ENCODE peak calls at places on chromosome 20, in ten cellular contexts. E is CD8-positive, alpha-beta memory T cell; A is endodermal cell; X is lung; K is pancreas; V is mesenchymal stem cell; W is cardiac muscle cell; B is GM23338; S is heart right ventricle; Q is neuronal stem cell. O is an unnamed sample.

GRCh38 chr20:8972963-8973362 is 95.9 kb upstream of the PLCB4 start:
- DNase-seq in E (no peak), A (no peak), X (no peak), K (no peak), V (no peak), W (no peak), B (no peak), S (no peak), Q (no peak), O (no peak)

GRCh38 chr20:62117658-62118057 is 4.6 kb upstream of the LSM14B start:
- DNase-seq in E (peak; percentile 83), A (no peak), X (no peak), K (no peak), V (no peak), W (peak; percentile 31), B (no peak), S (peak; percentile 45), Q (no peak), O (no peak)

GRCh38 chr20:62595491-62595890 is 46.8 kb upstream of the SLCO4A1 start:
- DNase-seq in E (no peak), A (no peak), X (peak; percentile 46), K (peak; percentile 48), V (no peak), W (no peak), B (no peak), S (peak; percentile 68), Q (no peak), O (peak; percentile 61)

GRCh38 chr20:45306431-45306982 is at the start of gene RBPJL:
- DNase-seq in E (peak; percentile 40), A (peak; percentile 87), X (no peak), K (peak; percentile 91), V (peak; percentile 17), W (peak; percentile 42), B (peak; percentile 77), S (no peak), Q (no peak), O (peak; percentile 55)

GRCh38 chr20:64064145-64064698 is 1.2 kb downstream of the TCEA2 start:
- DNase-seq in E (no peak), A (no peak), X (no peak), K (no peak), V (peak; percentile 40), W (no peak), B (no peak), S (no peak), Q (no peak), O (no peak)

GRCh38 chr20:57843941-57844625 is 134.3 kb upstream of the PMEPA1 start:
- DNase-seq in E (no peak), A (peak; percentile 33), X (no peak), K (no peak), V (no peak), W (no peak), B (no peak), S (no peak), Q (no peak), O (no peak)

GRCh38 chr20:7358670-7359069 is 581.6 kb downstream of the HAO1 start:
- DNase-seq in E (no peak), A (peak; percentile 50), X (no peak), K (no peak), V (no peak), W (peak; percentile 40), B (peak; percentile 42), S (no peak), Q (no peak), O (no peak)

GRCh38 chr20:11143481-11143880 is 469.7 kb upstream of the JAG1 start:
- DNase-seq in E (no peak), A (no peak), X (no peak), K (no peak), V (no peak), W (no peak), B (no peak), S (no peak), Q (no peak), O (no peak)

DNA sequence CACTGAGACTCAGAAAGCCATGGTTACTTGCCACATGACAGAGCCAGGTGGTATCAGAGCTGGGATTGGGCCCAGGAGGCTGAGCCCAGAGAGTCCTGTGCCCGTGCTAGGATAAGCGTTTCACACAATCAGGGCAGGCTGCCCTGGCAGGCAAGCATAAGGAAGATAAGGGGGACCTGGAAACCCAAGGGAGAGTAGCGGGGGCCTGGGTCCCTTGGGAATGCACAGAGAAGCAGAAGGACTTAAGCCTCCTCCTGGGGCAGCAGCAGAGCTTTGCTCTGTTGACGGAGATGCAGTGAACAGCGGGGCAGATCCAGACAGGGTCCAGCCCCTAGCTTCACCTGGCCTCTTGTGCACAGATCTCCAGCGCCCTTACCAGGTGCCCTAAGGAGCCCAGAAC is 8.7 kb downstream of the TRIB3 start:
- DNase-seq in E (no peak), A (no peak), X (no peak), K (no peak), V (no peak), W (no peak), B (no peak), S (no peak), Q (no peak), O (no peak)
- H3K4me1 ChIP-seq in E (no peaks in the 10 kb centered on the region), A (no peaks in the 10 kb centered on the region), X (peaks cover 1% of the 10 kb centered on the region), K (peaks cover 12% of the 10 kb centered on the region), V (peaks cover 5% of the 10 kb centered on the region), W (no peaks in the 10 kb centered on the region), B (no peaks in the 10 kb centered on the region), S (no peaks in the 10 kb centered on the region), Q (no peaks in the 10 kb centered on the region), O (no peaks in the 10 kb centered on the region)

DNA sequence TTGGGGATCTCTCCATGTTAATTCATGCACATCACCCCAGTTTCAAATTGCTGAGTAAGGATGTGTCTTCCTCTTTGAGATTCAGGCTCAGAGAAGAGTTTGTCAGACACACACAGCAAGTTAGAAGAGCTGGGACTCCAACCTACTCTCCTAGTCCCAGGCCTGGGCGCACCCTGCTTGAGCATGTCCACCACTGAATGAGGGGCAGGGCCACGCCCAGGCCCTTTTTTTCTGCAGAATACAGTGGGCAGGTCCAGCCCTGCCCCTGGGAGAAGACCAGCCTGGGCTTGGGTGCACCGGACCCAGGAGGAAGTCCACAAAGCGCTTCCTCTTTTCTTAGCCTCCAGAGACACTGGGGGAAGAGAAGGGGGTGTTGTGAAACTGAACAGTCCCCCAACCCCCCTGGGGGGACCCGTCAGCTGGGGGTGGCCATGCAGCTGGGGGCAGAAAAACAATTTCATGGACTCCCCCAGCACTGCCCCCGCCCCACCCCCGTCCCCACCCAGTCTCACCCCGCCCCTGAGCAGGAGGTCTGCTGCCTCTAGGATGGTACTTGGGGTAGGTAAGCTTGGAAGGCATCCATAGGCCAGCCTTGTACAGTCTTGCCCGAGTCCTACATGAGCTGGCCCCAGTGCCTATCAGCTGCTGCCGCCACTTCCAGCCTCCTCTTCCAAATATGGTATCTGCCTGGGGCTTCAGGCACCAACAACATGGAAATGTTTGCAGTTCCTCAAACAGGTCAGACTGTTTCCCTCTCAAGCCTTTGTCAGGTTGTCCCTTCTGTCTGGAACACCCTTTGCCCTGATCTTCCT is 11.7 kb upstream of the HCK start:
- DNase-seq in E (no peak), A (no peak), X (peak; percentile 60), K (no peak), V (no peak), W (peak; percentile 60), B (no peak), S (no peak), Q (no peak), O (peak; percentile 60)
- H3K4me3 ChIP-seq in E (no peak overlapping the region), A (no peak overlapping the region), X (no peak overlapping the region), K (no peak overlapping the region), V (no peak overlapping the region), W (no peak overlapping the region), B (no peak overlapping the region), S (no peak overlapping the region), Q (no peak overlapping the region), O (no peak overlapping the region)

DNA sequence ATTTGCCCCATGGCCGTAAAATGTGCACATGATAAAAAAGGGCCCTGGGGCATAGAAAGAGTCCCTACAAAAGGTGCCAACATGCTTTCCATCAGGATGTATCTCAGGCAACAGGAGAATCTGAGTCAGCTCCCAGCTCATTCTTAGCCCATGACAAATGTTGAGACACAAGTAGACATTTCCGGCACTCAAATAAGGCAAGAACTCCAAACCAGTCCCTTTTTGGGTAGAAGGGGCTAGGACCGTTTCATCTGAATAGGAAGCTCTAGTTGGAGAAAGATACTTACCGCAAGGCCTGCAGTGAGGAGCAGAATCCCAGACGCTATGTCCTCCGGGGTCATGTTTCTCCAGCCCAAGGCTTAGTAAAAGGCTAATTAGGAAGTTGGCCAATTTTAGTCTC is 261.0 kb upstream of the RIN2 start:
- DNase-seq in E (no peak), A (no peak), X (no peak), K (no peak), V (peak; percentile 18), W (no peak), B (no peak), S (no peak), Q (no peak), O (no peak)
- H3K4me1 ChIP-seq in E (no peaks in the 10 kb centered on the region), A (no peaks in the 10 kb centered on the region), X (peaks cover 1% of the 10 kb centered on the region), K (no peaks in the 10 kb centered on the region), V (no peaks in the 10 kb centered on the region), W (no peaks in the 10 kb centered on the region), B (no peaks in the 10 kb centered on the region), S (no peaks in the 10 kb centered on the region), Q (peaks cover 4% of the 10 kb centered on the region), O (no peaks in the 10 kb centered on the region)

GRCh38 chr20:49412254-49412653 is 70.2 kb downstream of the KCNB1 start:
- DNase-seq in E (no peak), A (no peak), X (no peak), K (no peak), V (no peak), W (no peak), B (no peak), S (no peak), Q (no peak), O (no peak)

GRCh38 chr20:49411221-49411925 is 71.1 kb downstream of the KCNB1 start:
- DNase-seq in E (no peak), A (no peak), X (no peak), K (no peak), V (no peak), W (no peak), B (no peak), S (no peak), Q (no peak), O (no peak)

GRCh38 chr20:49408705-49409104 is 73.8 kb downstream of the KCNB1 start:
- DNase-seq in E (no peak), A (no peak), X (no peak), K (no peak), V (no peak), W (no peak), B (no peak), S (no peak), Q (no peak), O (no peak)

GRCh38 chr20:49406666-49407065 is 75.8 kb downstream of the KCNB1 start:
- DNase-seq in E (no peak), A (no peak), X (no peak), K (no peak), V (no peak), W (no peak), B (no peak), S (no peak), Q (no peak), O (no peak)

DNA sequence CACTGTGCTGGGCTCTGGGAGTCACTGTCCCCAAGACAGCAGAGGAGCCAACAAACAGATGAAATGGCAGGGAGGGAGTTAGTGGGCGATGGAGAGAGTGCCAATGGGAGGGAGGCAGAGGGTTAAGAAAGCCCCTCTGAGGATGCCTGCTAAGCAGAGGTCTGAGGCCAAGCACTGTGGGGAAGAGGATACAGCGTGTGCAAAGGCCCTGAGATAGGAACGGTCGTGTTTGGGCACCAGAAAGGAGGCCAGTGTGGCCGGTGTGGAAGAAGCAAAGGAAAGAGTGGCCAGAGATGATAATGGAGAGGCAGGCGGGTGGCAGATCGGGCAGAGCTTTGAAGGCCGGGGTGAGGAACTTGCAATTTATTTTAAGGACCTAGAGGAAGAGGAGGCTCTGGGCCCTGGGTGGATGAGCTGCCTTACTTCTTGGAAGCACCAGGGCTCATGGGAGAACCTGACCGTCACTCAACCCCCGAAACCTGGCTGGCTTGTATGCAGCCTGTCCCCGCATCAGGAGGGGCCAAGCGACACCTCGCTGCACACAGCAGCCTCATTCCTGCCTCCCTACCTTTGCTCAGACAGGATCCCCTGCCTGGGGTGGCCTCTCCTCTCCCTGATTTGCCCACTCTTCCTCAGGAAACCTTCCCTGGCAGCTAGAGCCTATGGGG is 73.0 kb downstream of the KCNB1 start:
- DNase-seq in E (no peak), A (no peak), X (no peak), K (no peak), V (no peak), W (no peak), B (no peak), S (no peak), Q (no peak), O (no peak)
- H3K4me3 ChIP-seq in E (no peak overlapping the region), A (no peak overlapping the region), X (no peak overlapping the region), K (no peak overlapping the region), V (no peak overlapping the region), W (no peak overlapping the region), B (no peak overlapping the region), S (no peak overlapping the region), Q (no peak overlapping the region), O (no peak overlapping the region)